ENCODE peak calls at places on chromosomes 7 and 10, in ten cellular contexts. V, G, K, Y, H, D, W, T, F and B are unnamed samples.

GRCh38 chr7:29878081-29878688 is 71.9 kb downstream of the WIPF3 start:
- ATAC-seq in G (peak; percentile 74), H (no peak), W (no peak), K (no peak), Y (peak; percentile 33), T (no peak), D (no peak), F (no peak), V (peak; percentile 52), B (no peak)

GRCh38 chr7:130309986-130310385 is 17.0 kb downstream of the CPA4 start:
- ATAC-seq in V (no peak), F (peak; percentile 67), T (no peak), H (no peak), G (no peak), D (no peak), Y (no peak), K (no peak), W (no peak), B (no peak)

GRCh38 chr10:59819265-59819664 is 66.0 kb upstream of the MRLN start:
- ATAC-seq in Y (no peak), V (no peak), H (no peak), D (no peak), K (no peak), W (no peak), T (no peak), F (peak; percentile 40), G (no peak), B (no peak)

GRCh38 chr10:18321371-18321770 is 181.1 kb downstream of the CACNB2 start:
- ATAC-seq in Y (no peak), H (no peak), G (no peak), K (no peak), V (no peak), F (no peak), D (no peak), T (no peak), W (no peak), B (no peak)

GRCh38 chr7:70053970-70054369 is 455.7 kb downstream of the AUTS2 start:
- ATAC-seq in Y (no peak), V (no peak), K (no peak), H (no peak), D (no peak), F (no peak), W (no peak), T (no peak), G (no peak), B (no peak)

GRCh38 chr7:24881622-24882021 is 98.4 kb downstream of the OSBPL3 start:
- ATAC-seq in F (no peak), Y (no peak), G (peak; percentile 29), D (no peak), W (no peak), T (no peak), H (no peak), V (peak; percentile 90), K (no peak), B (no peak)

GRCh38 chr7:33854951-33855350 is 50.4 kb upstream of the BMPER start:
- ATAC-seq in G (no peak), F (no peak), T (no peak), V (no peak), H (no peak), D (no peak), W (no peak), Y (no peak), K (no peak), B (no peak)

GRCh38 chr10:101986277-101986971 is 69.5 kb downstream of the ARMH3 start:
- ATAC-seq in H (no peak), G (no peak), F (no peak), T (peak; percentile 61), Y (no peak), D (no peak), V (no peak), W (no peak), K (no peak), B (no peak)

GRCh38 chr7:121259826-121260225 is 69.0 kb upstream of the WNT16 start:
- ATAC-seq in H (no peak), Y (no peak), T (no peak), V (no peak), D (no peak), G (no peak), F (no peak), K (no peak), W (no peak), B (no peak)

GRCh38 chr10:79159785-79160184 is 91.0 kb downstream of the ZMIZ1 start:
- ATAC-seq in W (no peak), T (peak; percentile 56), D (no peak), K (no peak), Y (no peak), H (no peak), V (no peak), G (no peak), F (no peak), B (no peak)

GRCh38 chr7:20778063-20778721 is 8.5 kb downstream of the SP8 start:
- ATAC-seq in D (no peak), K (peak; percentile 39), G (peak; percentile 97), W (no peak), H (no peak), T (peak; percentile 87), V (peak; percentile 99), F (peak; percentile 64), Y (peak; percentile 58), B (no peak)

GRCh38 chr10:119520283-119520682 is 22.2 kb downstream of the RGS10 start:
- ATAC-seq in T (no peak), K (no peak), V (no peak), G (no peak), H (no peak), W (no peak), F (no peak), D (no peak), Y (no peak), B (no peak)

GRCh38 chr10:77628906-77629730 is 8.5 kb downstream of the KCNMA1 start:
- ATAC-seq in D (no peak), G (peak; percentile 78), W (no peak), Y (no peak), F (no peak), T (no peak), H (no peak), K (no peak), V (peak; percentile 66), B (no peak)

GRCh38 chr7:90709501-90710465 is 113.7 kb downstream of the CDK14 start:
- ATAC-seq in K (no peak), Y (no peak), F (peak; percentile 21), H (no peak), V (no peak), T (peak; percentile 83), G (peak; percentile 76), D (no peak), W (peak; percentile 32), B (peak; percentile 42)

GRCh38 chr7:110386914-110387313 is 704.0 kb upstream of the LRRN3 start:
- ATAC-seq in W (no peak), V (peak; percentile 98), K (no peak), D (no peak), F (no peak), Y (no peak), T (no peak), G (peak; percentile 100), H (no peak), B (no peak)

GRCh38 chr10:74081918-74082317 is 68.7 kb downstream of the AP3M1 start:
- ATAC-seq in T (no peak), D (no peak), K (no peak), G (no peak), W (no peak), F (no peak), Y (no peak), H (no peak), V (no peak), B (no peak)

GRCh38 chr10:12389154-12389734 is 39.9 kb downstream of the CAMK1D start:
- ATAC-seq in F (no peak), D (no peak), W (no peak), G (no peak), H (no peak), K (no peak), V (peak; percentile 13), Y (no peak), T (no peak), B (no peak)

GRCh38 chr10:18303851-18304800 is 163.9 kb downstream of the CACNB2 start:
- ATAC-seq in D (peak; percentile 68), V (no peak), K (no peak), T (no peak), F (no peak), W (no peak), Y (no peak), G (no peak), H (no peak), B (no peak)

GRCh38 chr7:26182283-26182682 is 18.3 kb downstream of the HNRNPA2B1 start:
- ATAC-seq in K (no peak), W (no peak), H (no peak), F (no peak), D (no peak), V (no peak), T (no peak), G (no peak), Y (no peak), B (no peak)

GRCh38 chr10:116767235-116767634 is 24.9 kb upstream of the HSPA12A start:
- ATAC-seq in T (peak; percentile 53), H (no peak), W (no peak), F (no peak), K (no peak), V (peak; percentile 53), Y (no peak), D (no peak), G (no peak), B (no peak)

GRCh38 chr10:99733366-99733765 is 1.3 kb downstream of the CUTC start:
- ATAC-seq in T (no peak), K (no peak), W (no peak), D (no peak), H (no peak), Y (no peak), F (no peak), V (no peak), G (no peak), B (no peak)

GRCh38 chr10:15245530-15245929 is 77.0 kb upstream of the NMT2 start:
- ATAC-seq in V (no peak), H (peak; percentile 59), T (no peak), K (peak; percentile 52), F (peak; percentile 31), D (peak; percentile 38), Y (peak; percentile 70), W (no peak), G (no peak), B (no peak)

GRCh38 chr10:118832242-118832651 is 77.5 kb upstream of the CACUL1 start:
- ATAC-seq in V (no peak), T (no peak), H (no peak), K (no peak), F (no peak), D (no peak), Y (no peak), G (no peak), W (no peak), B (no peak)

GRCh38 chr10:28823501-28824075 is 146.3 kb downstream of the BAMBI start:
- ATAC-seq in H (no peak), D (no peak), W (no peak), G (no peak), T (no peak), K (no peak), F (no peak), Y (no peak), V (no peak), B (no peak)

GRCh38 chr10:17454801-17455520 is 566 bp upstream of the ST8SIA6 start:
- ATAC-seq in G (no peak), W (no peak), H (peak; percentile 4), V (no peak), Y (no peak), F (peak; percentile 18), D (peak; percentile 25), K (no peak), T (no peak), B (peak; percentile 2)

GRCh38 chr7:98646465-98646864 is 29.4 kb downstream of the NPTX2 start:
- ATAC-seq in Y (no peak), W (no peak), K (no peak), G (no peak), D (no peak), V (no peak), T (no peak), F (no peak), H (no peak), B (no peak)

GRCh38 chr10:67883710-67884312 is 645 bp upstream of the SIRT1 start:
- ATAC-seq in K (no peak), D (no peak), T (no peak), V (peak; percentile 37), Y (no peak), G (no peak), H (peak; percentile 5), W (no peak), F (peak; percentile 16), B (no peak)

GRCh38 chr10:17123961-17124360 is 5.7 kb downstream of the CUBN start:
- ATAC-seq in W (no peak), D (no peak), V (no peak), T (no peak), K (no peak), F (no peak), H (no peak), Y (no peak), G (no peak), B (no peak)